ENCODE peak calls at places on chromosomes 13 and 19, in four cellular contexts. T, I, G and H are unnamed samples.

GRCh38 chr13:96460571-96460970 is 370.7 kb downstream of the HS6ST3 start:
- DNase-seq in G (no peak), I (no peak), T (no peak), H (no peak)

GRCh38 chr19:19591133-19591825 is 27.2 kb downstream of the PBX4 start:
- DNase-seq in I (peak), G (peak), T (no peak), H (no peak)

GRCh38 chr19:2055871-2056809 is 5.1 kb upstream of the MKNK2 start:
- DNase-seq in G (no peak), I (no peak), T (peak), H (no peak)

GRCh38 chr19:35268546-35269424 is at the start of gene USF2:
- DNase-seq in G (peak), I (peak), T (no peak), H (peak)

GRCh38 chr13:50448535-50448981 is 394.9 kb downstream of the DLEU7 start:
- DNase-seq in G (no peak), I (no peak), T (no peak), H (no peak)

GRCh38 chr13:97106323-97106722 is 112.0 kb upstream of the OXGR1 start:
- DNase-seq in G (no peak), I (no peak), T (no peak), H (no peak)

GRCh38 chr13:26968431-26969335 is 202.9 kb downstream of the USP12 start:
- DNase-seq in I (peak), T (no peak), G (no peak), H (no peak)

GRCh38 chr13:107324416-107325204 is 756.7 kb upstream of the ARGLU1 start:
- DNase-seq in I (no peak), G (no peak), T (no peak), H (no peak)

GRCh38 chr13:107339209-107339608 is 771.3 kb upstream of the ARGLU1 start:
- DNase-seq in T (no peak), G (no peak), I (no peak), H (no peak)

GRCh38 chr13:31947506-31947905 is 84.1 kb upstream of the FRY start:
- DNase-seq in I (no peak), G (no peak), T (no peak), H (no peak)

DNA sequence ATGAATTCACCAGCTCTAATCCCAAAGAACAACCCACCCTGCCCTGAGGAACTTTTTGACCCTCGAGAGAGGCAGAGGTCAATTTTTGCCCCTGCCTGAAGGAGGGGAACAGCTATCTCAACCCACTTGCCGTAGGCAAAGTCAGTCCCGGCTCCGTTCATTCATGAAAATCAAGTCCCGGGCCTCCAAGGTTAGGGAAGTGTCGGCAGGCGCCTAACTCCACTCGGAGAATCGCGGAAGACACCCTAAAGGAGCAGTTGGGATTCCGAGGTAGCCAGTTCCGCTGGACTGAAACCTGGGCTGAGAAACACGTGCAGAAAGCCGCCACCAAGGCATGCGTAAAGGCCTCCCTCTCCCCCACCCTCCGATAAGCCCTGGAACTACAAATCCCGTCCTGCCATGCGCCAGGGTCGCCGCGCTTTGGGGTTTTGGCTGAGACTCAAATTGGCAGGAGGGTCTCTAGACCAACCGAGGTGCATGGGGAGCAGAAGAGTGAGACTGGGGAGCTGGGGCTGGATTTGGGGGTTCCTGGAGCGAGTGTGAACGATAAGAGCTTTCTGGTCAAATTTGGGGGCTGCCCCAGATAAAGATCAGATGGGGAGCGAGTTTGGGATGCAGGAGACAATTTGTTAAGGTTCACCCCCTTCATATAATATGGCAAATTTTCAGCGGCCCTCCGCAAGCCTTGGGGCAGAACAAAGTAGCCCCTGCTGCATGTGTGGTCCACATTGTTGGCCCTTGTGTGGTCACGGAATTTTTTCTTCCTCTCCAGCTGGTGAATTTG is at the start of gene TNPO2:
- DNase-seq in T (peak), I (peak), G (peak), H (peak)
- TF ChIP-seq POLR2A in T (peak), I (peak), G (peak), H (peak)

DNA sequence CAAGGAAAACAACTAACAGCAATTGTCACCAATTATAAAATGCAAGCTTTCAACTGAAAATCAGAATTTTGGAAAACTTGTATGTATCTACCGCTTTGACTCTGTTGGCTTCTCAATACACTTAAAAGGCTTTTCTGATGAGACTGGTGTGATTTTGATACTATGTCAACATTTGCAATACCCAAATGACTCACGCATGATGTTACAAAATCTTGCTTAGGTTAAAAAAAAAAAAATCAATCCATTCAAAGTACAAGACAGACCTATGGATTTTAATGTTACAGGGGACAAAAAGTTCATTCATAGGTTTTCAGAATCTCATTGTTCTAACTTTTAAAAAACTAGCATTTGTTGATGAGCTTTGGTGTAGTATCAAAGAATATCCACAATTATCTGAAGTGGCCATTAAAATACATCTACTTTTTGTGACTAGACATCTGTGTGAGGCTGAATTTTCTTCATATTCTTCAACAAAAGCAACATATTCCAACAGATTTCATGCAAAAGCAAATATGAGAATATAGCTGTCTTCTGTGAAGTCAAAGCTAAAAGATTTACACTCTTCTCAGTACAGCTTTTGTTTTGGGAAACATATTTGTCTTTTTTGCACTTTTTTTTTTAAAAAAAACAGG is 10.7 kb downstream of the ELF1 start:
- DNase-seq in T (no peak), G (no peak), I (peak), H (no peak)
- TF ChIP-seq TAF1 in T (no peak), G (no peak), I (no peak), H (no peak)

GRCh38 chr13:45119469-45119989 is 781 bp upstream of the GTF2F2 start:
- DNase-seq in T (no peak), G (no peak), I (no peak), H (no peak)

GRCh38 chr13:45122941-45123340 is 2.6 kb downstream of the GTF2F2 start:
- DNase-seq in G (no peak), T (no peak), I (no peak), H (no peak)

GRCh38 chr13:45120967-45121366 is 657 bp downstream of the GTF2F2 start:
- DNase-seq in I (no peak), T (no peak), G (no peak), H (no peak)

GRCh38 chr13:45121421-45121820 is 1.1 kb downstream of the GTF2F2 start:
- DNase-seq in T (no peak), G (no peak), I (peak), H (no peak)

DNA sequence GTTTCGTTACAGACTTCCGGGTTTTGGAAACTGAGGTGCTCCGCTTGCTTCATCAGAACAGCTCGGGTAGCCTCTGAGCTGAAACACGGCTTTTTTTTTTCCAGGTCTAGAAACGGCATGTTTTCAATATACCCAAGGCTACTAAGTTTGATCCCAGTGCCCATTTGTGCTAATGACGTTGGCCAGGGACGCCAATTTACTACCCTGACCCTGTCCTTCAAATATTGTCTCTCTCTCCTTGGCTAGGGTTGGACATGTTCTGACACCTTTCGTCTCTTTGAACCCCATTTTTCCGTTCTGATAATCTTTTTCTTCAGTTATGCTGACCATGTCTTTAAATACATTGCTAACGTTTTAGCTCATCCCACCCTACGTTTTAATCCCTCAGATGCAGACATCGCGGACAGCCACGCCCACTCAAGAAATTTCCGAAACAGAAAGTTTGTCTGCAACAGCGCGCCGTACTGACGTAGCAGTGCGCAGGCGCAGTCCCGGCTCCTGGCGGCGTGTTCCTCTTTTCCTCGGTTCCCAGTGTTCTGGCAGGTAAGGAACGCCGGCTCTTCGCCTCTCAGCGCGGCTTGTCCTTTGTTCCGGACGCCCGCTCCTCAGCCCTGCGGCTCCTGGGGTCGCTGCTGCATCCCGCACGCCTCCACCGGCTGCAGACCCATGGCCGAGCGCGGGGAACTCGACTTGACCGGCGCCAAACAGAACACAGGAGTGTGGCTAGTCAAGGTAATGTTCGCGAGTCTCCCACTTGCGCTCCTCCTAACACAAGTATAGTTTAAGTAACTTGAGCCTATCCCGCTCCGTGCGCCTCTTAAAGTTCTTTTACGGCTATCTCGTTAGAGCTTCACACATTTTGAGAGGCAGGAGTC is at the start of gene GTF2F2:
- DNase-seq in I (peak), T (peak), G (peak), H (peak)
- TF ChIP-seq POLR2AphosphoS5 in I (peak), T (peak), G (peak), H (peak)

GRCh38 chr19:49339364-49340068 is 4.3 kb downstream of the CD37 start:
- DNase-seq in T (peak), G (no peak), I (no peak), H (no peak)
- TF ChIP-seq POLR2A in T (no peak), G (no peak), I (no peak), H (no peak)

DNA sequence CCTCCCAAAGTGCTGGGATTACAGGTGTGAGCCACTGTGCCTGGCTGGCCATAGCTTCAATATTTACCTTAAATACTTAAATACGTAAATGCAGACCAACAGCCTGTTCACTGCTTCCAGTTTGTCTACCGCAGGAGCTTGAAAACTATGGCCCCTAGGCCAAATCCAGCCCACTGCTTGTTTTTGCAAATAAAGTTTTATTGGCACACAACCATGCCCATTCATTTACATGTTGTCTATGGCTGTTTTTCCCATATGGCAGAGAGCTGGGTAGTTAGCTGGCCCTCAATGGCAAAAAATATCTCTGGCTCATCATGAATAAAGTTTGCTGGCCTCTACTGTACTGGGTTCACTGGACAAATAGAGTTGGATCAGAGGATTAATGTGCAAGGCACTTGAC is 11.8 kb downstream of the PRR12 start:
- DNase-seq in G (no peak), I (no peak), T (no peak), H (no peak)
- TF ChIP-seq TAF1 in G (no peak), I (no peak), T (no peak), H (no peak)

GRCh38 chr19:42216653-42217521 is 590 bp downstream of the DEDD2 start:
- DNase-seq in G (no peak), I (peak), T (peak), H (peak)
- TF ChIP-seq POLR2AphosphoS5 in G (no peak), I (no peak), T (peak), H (no peak)